ENCODE peak calls at places on chromosome 5, in ten cellular contexts. W is spleen, D is suprapubic skin, O is transverse colon, T is stomach, I is K562, Q is HL-60, R is upper lobe of left lung, N is GM12878, U is esophagus muscularis mucosa. J is an unnamed sample.

GRCh38 chr5:76371955-76372319 is 31.1 kb upstream of the IQGAP2 start:
- DNase-seq in W (no peak), D (no peak), O (no peak), T (no peak), I (no peak), Q (no peak), R (no peak), N (no peak), U (no peak), J (no peak)

GRCh38 chr5:81866994-81867393 is 104.8 kb upstream of the ATG10 start:
- DNase-seq in W (no peak), D (no peak), O (no peak), T (no peak), I (no peak), Q (no peak), R (no peak), N (no peak), U (no peak), J (no peak)

GRCh38 chr5:68287976-68288755 is 72.6 kb downstream of the PIK3R1 start:
- DNase-seq in W (peak; percentile 91), D (no peak), O (peak; percentile 66), T (peak; percentile 66), I (peak; percentile 22), Q (no peak), R (peak; percentile 77), N (peak; percentile 77), U (no peak), J (peak; percentile 75)

GRCh38 chr5:147452137-147452838 is 57.6 kb downstream of the DPYSL3 start:
- DNase-seq in W (peak; percentile 68), D (no peak), O (no peak), T (no peak), I (no peak), Q (no peak), R (no peak), N (no peak), U (no peak), J (peak; percentile 83)

GRCh38 chr5:138757061-138757776 is 4.0 kb downstream of the CTNNA1 start:
- DNase-seq in W (no peak), D (no peak), O (no peak), T (no peak), I (no peak), Q (no peak), R (no peak), N (no peak), U (no peak), J (no peak)

GRCh38 chr5:6722015-6722414 is 8.8 kb downstream of the TENT4A start:
- DNase-seq in W (no peak), D (peak; percentile 28), O (no peak), T (no peak), I (no peak), Q (no peak), R (no peak), N (no peak), U (no peak), J (no peak)

GRCh38 chr5:143931389-143931984 is 119.5 kb downstream of the HMHB1 start:
- DNase-seq in W (no peak), D (no peak), O (no peak), T (no peak), I (no peak), Q (no peak), R (no peak), N (no peak), U (no peak), J (no peak)

GRCh38 chr5:54944364-54944763 is 41.0 kb downstream of the ESM1 start:
- DNase-seq in W (no peak), D (no peak), O (no peak), T (no peak), I (peak; percentile 17), Q (no peak), R (no peak), N (no peak), U (peak; percentile 75), J (peak; percentile 50)

GRCh38 chr5:77065256-77065655 is 21.8 kb downstream of the ZBED3 start:
- DNase-seq in W (no peak), D (no peak), O (no peak), T (no peak), I (no peak), Q (no peak), R (no peak), N (no peak), U (no peak), J (no peak)

GRCh38 chr5:169071-169727 is 22.1 kb upstream of the LRRC14B start:
- DNase-seq in W (peak; percentile 75), D (peak; percentile 78), O (no peak), T (peak; percentile 39), I (no peak), Q (no peak), R (peak; percentile 20), N (no peak), U (no peak), J (no peak)

DNA sequence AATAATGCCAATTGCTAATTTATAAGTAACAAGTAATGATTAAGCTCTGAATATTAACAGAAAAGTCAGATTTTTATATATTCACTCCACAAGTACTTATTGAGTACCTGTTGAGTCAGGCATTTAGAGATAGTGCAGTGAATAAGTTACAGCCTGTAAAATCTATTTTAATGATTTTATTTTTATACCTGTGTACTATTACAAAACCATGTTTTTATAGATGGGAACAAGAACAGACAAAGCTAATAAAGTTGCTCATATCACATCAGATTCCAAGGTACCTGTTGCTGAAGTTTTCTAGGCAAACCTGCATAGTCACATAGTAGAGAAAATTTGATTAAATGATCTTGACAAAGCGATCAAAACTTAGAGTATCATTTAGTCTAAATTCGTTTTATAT is 623.7 kb downstream of the EFNA5 start:
- DNase-seq in W (no peak), D (no peak), O (no peak), T (no peak), I (no peak), Q (no peak), R (no peak), N (no peak), U (no peak), J (no peak)
- TF ChIP-seq POLR2AphosphoS5 in W (no peak), D (no peak), O (no peak), T (no peak), I (no peak), Q (no peak), R (no peak), N (no peak), U (no peak), J (no peak)

DNA sequence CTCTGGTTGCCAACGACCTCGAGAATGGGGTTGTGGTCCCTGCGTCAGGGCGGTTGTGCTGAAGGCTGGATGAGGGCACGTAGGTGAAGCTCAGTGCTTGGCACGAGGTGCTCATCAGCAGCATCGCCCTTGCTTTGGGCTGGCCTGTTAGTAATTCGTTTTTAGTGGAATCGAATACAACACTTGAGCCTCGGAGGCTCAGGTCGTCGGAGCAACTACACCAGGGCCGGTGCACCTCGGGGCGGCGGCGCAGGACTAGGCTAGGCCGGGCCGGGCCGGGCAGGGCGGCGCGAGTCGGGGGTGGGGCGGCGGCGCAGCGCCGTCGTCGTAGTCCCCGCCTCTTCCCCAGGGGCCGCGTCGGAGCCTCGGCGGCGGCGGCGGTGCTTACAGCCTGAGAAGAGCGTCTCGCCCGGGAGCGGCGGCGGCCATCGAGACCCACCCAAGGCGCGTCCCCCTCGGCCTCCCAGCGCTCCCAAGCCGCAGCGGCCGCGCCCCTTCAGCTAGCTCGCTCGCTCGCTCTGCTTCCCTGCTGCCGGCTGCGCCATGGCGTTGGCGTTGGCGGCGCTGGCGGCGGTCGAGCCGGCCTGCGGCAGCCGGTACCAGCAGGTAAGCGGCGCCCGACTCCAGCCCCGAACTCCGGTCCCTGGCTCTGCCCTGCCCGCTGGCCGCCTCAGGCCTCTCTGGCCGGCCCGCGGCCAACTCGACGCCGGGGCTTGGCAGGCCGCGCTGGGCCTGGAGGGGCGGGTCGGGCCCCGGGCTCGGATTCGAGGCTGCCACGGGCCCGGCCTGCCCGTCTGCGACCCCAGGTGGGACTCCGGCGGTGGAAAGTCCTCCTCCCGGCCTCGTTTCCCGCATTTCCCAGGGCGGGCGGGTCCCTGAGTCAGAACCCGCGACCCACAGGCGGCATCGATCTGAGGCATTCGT is at the start of gene NDFIP1:
- DNase-seq in W (peak; percentile 98), D (peak; percentile 87), O (peak; percentile 90), T (peak; percentile 89), I (peak; percentile 88), Q (peak; percentile 75), R (peak; percentile 92), N (no peak), U (no peak), J (peak; percentile 89)
- TF ChIP-seq POLR2AphosphoS5 in W (peak; percentile 94), D (no peak), O (peak; percentile 85), T (peak; percentile 94), I (peak; percentile 61), Q (peak; percentile 66), R (peak; percentile 90), N (no peak), U (peak; percentile 76), J (peak; percentile 81)

GRCh38 chr5:58334035-58334434 is 125.9 kb downstream of the PLK2 start:
- DNase-seq in W (no peak), D (no peak), O (no peak), T (no peak), I (no peak), Q (no peak), R (no peak), N (no peak), U (no peak), J (no peak)
- TF ChIP-seq POLR2AphosphoS5 in W (no peak), D (no peak), O (no peak), T (no peak), I (no peak), Q (no peak), R (no peak), N (no peak), U (no peak), J (no peak)

GRCh38 chr5:106521701-106522100 is 1149.0 kb downstream of the EFNA5 start:
- DNase-seq in W (no peak), D (no peak), O (no peak), T (no peak), I (no peak), Q (no peak), R (no peak), N (no peak), U (no peak), J (no peak)

GRCh38 chr5:106522296-106522695 is 1148.4 kb downstream of the EFNA5 start:
- DNase-seq in W (no peak), D (no peak), O (no peak), T (no peak), I (no peak), Q (no peak), R (no peak), N (no peak), U (no peak), J (no peak)

GRCh38 chr5:106525438-106525837 is 1145.3 kb downstream of the EFNA5 start:
- DNase-seq in W (no peak), D (no peak), O (no peak), T (no peak), I (no peak), Q (no peak), R (no peak), N (no peak), U (no peak), J (no peak)

GRCh38 chr5:106523842-106524241 is 1146.9 kb downstream of the EFNA5 start:
- DNase-seq in W (no peak), D (no peak), O (no peak), T (no peak), I (no peak), Q (no peak), R (no peak), N (no peak), U (no peak), J (no peak)
- TF ChIP-seq POLR2AphosphoS5 in W (no peak), D (no peak), O (no peak), T (no peak), I (no peak), Q (no peak), R (no peak), N (no peak), U (no peak), J (no peak)

GRCh38 chr5:140672455-140673186 is 755 bp downstream of the DND1 start:
- DNase-seq in W (peak; percentile 87), D (no peak), O (no peak), T (no peak), I (no peak), Q (peak; percentile 50), R (peak; percentile 49), N (no peak), U (no peak), J (peak; percentile 76)
- TF ChIP-seq POLR2AphosphoS5 in W (peak; percentile 72), D (no peak), O (no peak), T (no peak), I (no peak), Q (no peak), R (no peak), N (no peak), U (no peak), J (no peak)

J was measured in GM23338.